ENCODE peak calls at places on chromosomes 4 and X, in four cellular contexts. Q is adrenal gland; F is NCI-H2081; C is activated CD4-positive, alpha-beta T cell treated with anti-CD3 and anti-CD28 coated beads, Interleukin-2, amount 10 ng/mL, durations not matched to agents 7 days and 5 days. S is an unnamed sample.

GRCh38 chr4:87366763-87367162 is 24.2 kb downstream of the HSD17B11 start:
- DNase-seq in Q (no peak), C (no peak), F (no peak), S (no peak)

GRCh38 chrX:12894074-12894691 is 12.2 kb upstream of the TLR8 start:
- DNase-seq in Q (peak), F (peak), C (peak), S (peak)

GRCh38 chr4:68748181-68748981 is 67.4 kb upstream of the UGT2B10 start:
- DNase-seq in C (no peak), F (no peak), Q (no peak), S (no peak)

GRCh38 chrX:109624641-109625311 is at the start of gene KCNE5:
- DNase-seq in F (no peak), Q (no peak), C (no peak), S (no peak)

GRCh38 chrX:7987160-7987992 is 60.2 kb upstream of the PNPLA4 start:
- DNase-seq in F (no peak), C (no peak), Q (no peak), S (no peak)

GRCh38 chr4:41935652-41936021 is 408 bp downstream of the TMEM33 start:
- DNase-seq in Q (peak), C (peak), F (no peak), S (peak)

GRCh38 chrX:108131471-108131870 is 39.9 kb downstream of the ATG4A start:
- DNase-seq in C (no peak), Q (no peak), F (no peak), S (peak)

GRCh38 chr4:86653237-86653865 is 59.2 kb downstream of the PTPN13 start:
- DNase-seq in Q (no peak), C (peak), F (no peak), S (peak)

GRCh38 chr4:126766266-126766665 is 866.5 kb upstream of the INTU start:
- DNase-seq in C (no peak), F (no peak), Q (peak), S (no peak)

GRCh38 chr4:95910749-95911148 is 70.9 kb downstream of the PDHA2 start:
- DNase-seq in Q (no peak), F (no peak), C (no peak), S (no peak)

GRCh38 chr4:6235901-6236625 is 33.6 kb upstream of the WFS1 start:
- DNase-seq in C (no peak), F (no peak), Q (no peak), S (no peak)

GRCh38 chr4:121072080-121072835 is at the start of gene NDNF:
- DNase-seq in C (peak), F (no peak), Q (peak), S (peak)

GRCh38 chrX:133868687-133869086 is 116.7 kb downstream of the GPC3 start:
- DNase-seq in C (no peak), F (no peak), Q (no peak), S (no peak)

GRCh38 chrX:139093201-139093600 is 381.7 kb upstream of the FGF13 start:
- DNase-seq in C (no peak), F (no peak), Q (no peak), S (no peak)

GRCh38 chr4:71130827-71131603 is 137.6 kb downstream of the DCK start:
- DNase-seq in Q (no peak), C (no peak), F (no peak), S (peak)

GRCh38 chrX:119729408-119730201 is 28.8 kb upstream of the SOWAHD start:
- DNase-seq in Q (peak), F (peak), C (peak), S (peak)

GRCh38 chrX:154136627-154137161 is 7.3 kb upstream of the OPN1LW start:
- DNase-seq in F (peak), Q (peak), C (peak), S (peak)

GRCh38 chrX:108396188-108396885 is 41.9 kb downstream of the COL4A6 start:
- DNase-seq in Q (no peak), F (no peak), C (no peak), S (peak)

GRCh38 chr4:84856468-84856867 is 110.0 kb downstream of the WDFY3 start:
- DNase-seq in Q (no peak), F (no peak), C (no peak), S (no peak)

GRCh38 chrX:49664824-49665223 is 31.0 kb downstream of the PAGE1 start:
- DNase-seq in F (no peak), C (no peak), Q (no peak), S (no peak)

GRCh38 chrX:104270916-104271512 is 16.3 kb upstream of the ESX1 start:
- DNase-seq in Q (peak), F (peak), C (peak), S (peak)

GRCh38 chr4:92210906-92211305 is 92.9 kb upstream of the GRID2 start:
- DNase-seq in C (no peak), Q (no peak), F (no peak), S (no peak)

GRCh38 chr4:22462693-22463092 is 53.2 kb downstream of the ADGRA3 start:
- DNase-seq in C (no peak), F (no peak), Q (no peak), S (no peak)

GRCh38 chr4:144872508-144873293 is 225.3 kb downstream of the ANAPC10 start:
- DNase-seq in F (no peak), C (no peak), Q (no peak), S (no peak)

GRCh38 chr4:164956766-164957643 is 20.5 kb downstream of the TRIM61 start:
- DNase-seq in C (peak), Q (peak), F (peak), S (peak)

GRCh38 chr4:79034544-79034943 is 95.3 kb upstream of the PAQR3 start:
- DNase-seq in C (no peak), Q (no peak), F (no peak), S (no peak)

GRCh38 chrX:69028761-69029120 is 136.5 kb downstream of the PJA1 start:
- DNase-seq in Q (no peak), F (no peak), C (no peak), S (no peak)

GRCh38 chr4:54941994-54942552 is 183.3 kb downstream of the KDR start:
- DNase-seq in F (peak), C (peak), Q (peak), S (no peak)

GRCh38 chr4:41294445-41295062 is 37.8 kb downstream of the UCHL1 start:
- DNase-seq in Q (no peak), C (no peak), F (no peak), S (no peak)